ENCODE peak calls at places on chromosomes 3 and 15, in five cellular contexts. K is K562, J is HepG2, X is GM12891, S is H1. B is an unnamed sample.

GRCh38 chr3:10817506-10817905 is 1.5 kb downstream of the SLC6A11 start:
- DNase-seq in K (no peak), X (no peak), S (no peak), J (peak), B (no peak)

GRCh38 chr3:12541625-12542024 is 3.7 kb downstream of the MKRN2OS start:
- DNase-seq in X (no peak), J (no peak), S (no peak), K (peak), B (no peak)

GRCh38 chr15:25054329-25054728 is 99.5 kb downstream of the SNRPN start:
- DNase-seq in K (no peak), S (no peak), J (no peak), X (no peak), B (no peak)

GRCh38 chr15:34049096-34049495 is 10.1 kb upstream of the AVEN start:
- DNase-seq in S (no peak), J (no peak), K (no peak), X (no peak), B (no peak)

GRCh38 chr3:99765042-99765942 is 52.4 kb upstream of the CMSS1 start:
- DNase-seq in X (no peak), K (no peak), S (no peak), J (no peak), B (no peak)

GRCh38 chr3:13480340-13481318 is 523 bp downstream of the HDAC11 start:
- DNase-seq in J (no peak), K (no peak), S (no peak), X (no peak), B (no peak)

GRCh38 chr3:55592572-55592971 is 105.5 kb upstream of the WNT5A start:
- DNase-seq in S (no peak), X (no peak), K (no peak), J (no peak), B (no peak)

GRCh38 chr3:177050466-177051237 is 146.6 kb downstream of the TBL1XR1 start:
- DNase-seq in J (peak), S (no peak), K (no peak), X (no peak), B (no peak)

GRCh38 chr15:74422723-74423442 is 10.9 kb downstream of the SEMA7A start:
- DNase-seq in S (peak), K (no peak), X (no peak), J (peak), B (no peak)
- TF ChIP-seq POLR2AphosphoS5 in S (no peak), K (no peak), X (no peak), J (no peak), B (no peak)

DNA sequence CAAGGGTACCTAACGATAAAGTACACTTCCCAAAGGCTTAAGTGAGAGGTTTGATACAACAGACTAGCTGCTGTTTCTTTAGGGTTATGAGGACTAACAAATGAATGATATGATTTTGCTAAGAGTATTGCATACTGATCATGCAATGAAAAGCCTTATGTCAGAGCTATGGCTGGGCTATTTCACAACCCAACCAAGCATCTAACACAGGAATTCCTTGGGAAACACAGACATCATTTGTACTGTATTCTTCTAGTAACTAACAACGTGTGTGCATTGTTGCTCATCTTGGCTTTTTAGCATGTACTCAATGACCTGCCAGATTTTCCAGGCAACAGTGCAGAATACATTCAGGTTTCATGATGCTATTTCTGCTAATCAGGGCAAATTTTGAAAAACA is 19.4 kb downstream of the PDZRN3 start:
- DNase-seq in X (no peak), K (no peak), S (no peak), J (no peak), B (no peak)
- TF ChIP-seq TAF1 in X (no peak), K (no peak), S (no peak), J (no peak), B (no peak)

GRCh38 chr15:89803941-89804800 is 10.5 kb downstream of the ANPEP start:
- DNase-seq in S (no peak), J (no peak), K (no peak), X (no peak), B (no peak)
- TF ChIP-seq POLR2A in S (no peak), J (no peak), K (no peak), X (no peak), B (no peak)

DNA sequence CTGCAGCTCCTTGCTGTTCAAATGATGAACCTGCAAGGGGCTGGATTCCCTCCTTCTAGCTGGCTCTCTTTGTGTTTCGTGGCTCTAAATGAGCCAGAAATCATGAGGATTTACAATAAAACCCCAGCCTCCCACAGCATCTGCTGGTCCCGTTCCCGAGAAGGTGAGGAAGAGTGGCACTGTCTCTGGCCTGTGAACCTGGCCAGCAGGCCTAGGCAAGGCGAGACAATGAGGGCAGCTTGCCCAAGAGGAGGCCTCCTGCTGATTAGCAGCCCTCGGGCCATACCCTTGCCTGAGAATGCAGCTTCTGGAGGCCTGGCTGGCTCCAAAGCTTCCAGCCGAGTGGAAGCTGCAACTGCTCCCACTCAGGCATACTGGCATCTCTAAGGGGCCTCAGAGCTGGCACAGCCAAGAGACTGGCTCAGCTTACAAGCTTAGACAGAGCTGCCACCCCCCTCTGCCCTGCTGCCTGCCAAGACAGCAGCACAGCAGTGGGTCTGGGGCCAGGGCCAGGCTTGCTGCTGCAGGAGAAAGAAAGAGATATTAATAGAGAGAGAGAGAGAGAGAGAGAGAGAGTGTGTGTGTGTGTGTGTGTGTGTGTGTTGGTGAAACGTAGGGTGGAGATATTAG is 76.5 kb downstream of the HMG20A start:
- DNase-seq in K (no peak), J (no peak), S (no peak), X (no peak), B (no peak)
- TF ChIP-seq POLR2AphosphoS5 in K (no peak), J (no peak), S (no peak), X (no peak), B (no peak)

GRCh38 chr15:81858136-81858535 is 187.7 kb downstream of the MEX3B start:
- DNase-seq in X (no peak), S (no peak), K (no peak), J (no peak), B (no peak)

GRCh38 chr15:81859737-81860516 is 185.9 kb downstream of the MEX3B start:
- DNase-seq in X (no peak), J (no peak), S (no peak), K (no peak), B (no peak)

GRCh38 chr15:81863157-81863556 is 182.7 kb downstream of the MEX3B start:
- DNase-seq in K (no peak), J (no peak), X (no peak), S (no peak), B (no peak)

GRCh38 chr15:81856627-81857026 is 189.2 kb downstream of the MEX3B start:
- DNase-seq in J (no peak), K (no peak), S (no peak), X (no peak), B (no peak)

DNA sequence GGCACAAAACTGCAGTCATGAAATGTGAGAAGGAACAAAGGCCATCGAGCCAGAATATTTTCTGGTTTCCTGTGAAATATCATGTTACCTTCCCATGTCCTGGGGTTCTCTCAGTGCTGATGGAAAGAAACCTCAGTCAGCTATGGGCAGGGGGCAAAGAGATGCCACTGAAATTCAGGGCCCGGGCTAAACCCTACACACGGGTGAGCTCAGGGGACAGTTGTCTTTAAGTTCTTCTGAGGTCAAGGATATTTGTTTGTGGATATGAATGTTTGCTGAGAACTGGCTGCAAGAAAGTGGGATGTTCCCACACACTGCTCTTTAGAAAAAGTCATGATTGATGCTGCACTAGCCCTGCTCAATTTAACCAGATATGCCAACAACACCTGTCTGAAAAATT is 187.2 kb downstream of the MEX3B start:
- DNase-seq in K (no peak), J (no peak), X (no peak), S (no peak), B (no peak)
- TF ChIP-seq TAF1 in K (no peak), J (no peak), X (no peak), S (no peak), B (no peak)

GRCh38 chr3:183554377-183554776 is 1.1 kb downstream of the KLHL6 start:
- DNase-seq in S (no peak), K (no peak), J (no peak), X (no peak), B (no peak)

GRCh38 chr3:183551930-183552329 is 3.6 kb downstream of the KLHL6 start:
- DNase-seq in J (no peak), X (no peak), K (no peak), S (no peak), B (no peak)

GRCh38 chr3:183560607-183561006 is 5.1 kb upstream of the KLHL6 start:
- DNase-seq in X (no peak), S (no peak), K (no peak), J (no peak), B (no peak)

GRCh38 chr3:183553263-183554026 is 2.1 kb downstream of the KLHL6 start:
- DNase-seq in X (no peak), K (no peak), S (no peak), J (no peak), B (no peak)

DNA sequence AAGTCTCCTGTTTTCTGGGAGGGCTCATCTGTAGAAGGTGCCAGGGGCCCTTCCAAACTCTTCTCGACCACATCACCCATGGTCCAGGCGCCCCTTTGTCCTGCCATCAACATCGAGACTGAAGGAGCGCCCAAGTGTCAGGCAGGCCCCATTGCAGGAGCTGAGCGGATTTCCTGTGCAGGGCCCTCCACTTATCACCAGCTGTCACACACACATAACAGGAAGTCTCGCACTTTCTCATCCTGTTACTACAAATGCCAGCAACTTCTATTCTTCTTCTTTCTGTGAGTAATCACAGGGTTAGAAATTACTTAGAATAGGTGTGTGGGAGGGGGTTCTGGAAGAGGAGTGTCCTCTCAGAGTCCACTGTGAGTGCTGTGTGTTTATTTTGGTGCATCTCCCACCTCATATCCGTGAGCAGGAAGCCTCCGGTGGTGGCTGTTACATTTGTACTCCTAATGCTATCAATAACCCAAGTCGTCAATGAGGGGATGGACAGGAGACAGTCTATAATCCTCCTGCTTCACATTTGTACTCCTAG is at the start of gene KLHL6:
- DNase-seq in S (no peak), K (peak), J (no peak), X (peak), B (peak)
- TF ChIP-seq POLR2A in S (no peak), K (no peak), J (no peak), X (peak), B (peak)

DNA sequence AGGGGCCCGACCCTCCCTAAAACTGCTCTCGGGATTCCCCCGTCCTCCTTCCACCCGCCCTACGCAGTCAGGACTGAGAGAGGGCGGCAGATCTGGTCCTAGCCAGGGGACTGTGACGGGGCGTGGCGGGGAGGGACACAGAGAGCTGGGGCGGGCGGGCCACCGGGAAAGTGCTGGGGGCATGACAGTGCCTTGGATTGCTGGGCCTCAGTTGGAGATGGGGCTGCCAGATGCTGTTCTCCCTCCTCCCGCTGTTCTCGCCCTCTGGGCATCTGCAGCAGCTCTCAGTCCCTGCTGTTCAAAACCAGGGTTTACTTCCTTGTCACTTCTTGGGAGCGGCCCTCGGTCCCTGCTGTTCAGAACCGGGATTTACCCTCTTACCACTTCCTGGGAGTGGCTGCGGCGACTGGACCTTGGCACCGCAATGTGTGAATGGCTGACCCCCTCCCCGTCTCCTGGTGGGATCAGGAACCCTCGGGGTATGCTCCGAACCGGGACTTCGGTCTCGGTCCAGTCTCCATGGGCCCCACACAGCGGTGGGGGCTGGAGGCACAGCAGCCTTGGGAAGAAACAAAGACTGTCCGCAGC is 1.8 kb upstream of the RPP25 start:
- DNase-seq in X (no peak), J (peak), S (no peak), K (peak), B (no peak)
- TF ChIP-seq POLR2AphosphoS5 in X (no peak), J (no peak), S (no peak), K (no peak), B (no peak)

GRCh38 chr15:40470423-40471104 is at the start of gene CHST14:
- DNase-seq in K (peak), X (peak), S (peak), J (peak), B (peak)

GRCh38 chr15:40471105-40471777 is 457 bp downstream of the CHST14 start:
- DNase-seq in S (no peak), X (no peak), J (no peak), K (no peak), B (peak)

GRCh38 chr15:40469776-40470390 is 901 bp upstream of the CHST14 start:
- DNase-seq in X (no peak), J (no peak), K (no peak), S (no peak), B (no peak)

GRCh38 chr15:40472171-40472727 is 1.5 kb downstream of the CHST14 start:
- DNase-seq in K (no peak), S (no peak), J (no peak), X (no peak), B (no peak)

GRCh38 chr15:40471778-40472130 is 970 bp downstream of the CHST14 start:
- DNase-seq in X (no peak), K (no peak), J (peak), S (peak), B (no peak)
- TF ChIP-seq TAF1 in X (no peak), K (no peak), J (no peak), S (no peak), B (no peak)